ENCODE peak calls at places on chromosomes 1 and 21, in six cellular contexts. X, L, S, I, Z and N are unnamed samples.

GRCh38 chr1:93681095-93681548 is 515 bp downstream of the BCAR3 start:
- DNase-seq in X (peak; percentile 76), L (no peak), S (no peak), I (no peak), Z (no peak), N (no peak)

GRCh38 chr1:40363721-40364120 is 9.8 kb upstream of the SMAP2 start:
- DNase-seq in S (no peak), Z (no peak), L (no peak), X (no peak), I (no peak), N (no peak)

GRCh38 chr1:46687910-46688509 is 16.4 kb downstream of the TEX38 start:
- DNase-seq in Z (no peak), I (no peak), S (no peak), L (no peak), X (no peak), N (no peak)

GRCh38 chr1:16189003-16189402 is 23.4 kb downstream of the ARHGEF19 start:
- DNase-seq in I (no peak), Z (no peak), L (no peak), X (no peak), S (peak; percentile 42), N (peak; percentile 89)

GRCh38 chr1:37794372-37795339 is 1.0 kb downstream of the MANEAL start:
- DNase-seq in X (peak; percentile 76), I (no peak), Z (no peak), L (no peak), S (no peak), N (no peak)

GRCh38 chr1:181086926-181087325 is 1.6 kb upstream of the IER5 start:
- DNase-seq in Z (no peak), I (no peak), L (no peak), X (no peak), S (no peak), N (peak; percentile 73)

GRCh38 chr1:99599678-99600175 is 46.2 kb upstream of the PALMD start:
- DNase-seq in Z (peak; percentile 86), L (no peak), I (no peak), S (peak; percentile 96), X (no peak), N (peak; percentile 7)

GRCh38 chr1:206866062-206866461 is 639 bp downstream of the IL20 start:
- DNase-seq in S (no peak), X (no peak), Z (no peak), L (no peak), I (no peak), N (peak; percentile 47)

GRCh38 chr21:33308586-33309490 is 15.9 kb upstream of the IFNAR1 start:
- DNase-seq in X (peak; percentile 47), S (peak; percentile 51), I (no peak), Z (no peak), L (peak; percentile 98), N (no peak)

GRCh38 chr1:119347858-119348257 is 20.7 kb upstream of the HAO2 start:
- DNase-seq in L (peak; percentile 77), S (no peak), X (no peak), I (no peak), Z (no peak), N (no peak)

GRCh38 chr1:46411010-46411405 is 16.9 kb downstream of the FAAH start:
- DNase-seq in S (no peak), Z (no peak), X (no peak), L (no peak), I (no peak), N (no peak)

GRCh38 chr1:152783095-152783494 is 3.0 kb upstream of the LCE1E start:
- DNase-seq in L (no peak), I (no peak), X (no peak), Z (no peak), S (no peak), N (no peak)

GRCh38 chr1:153140484-153140883 is 10.2 kb downstream of the SPRR2G start:
- DNase-seq in S (no peak), Z (no peak), I (no peak), L (no peak), X (no peak), N (no peak)

GRCh38 chr21:37266515-37267221 is 466 bp downstream of the VPS26C start:
- DNase-seq in Z (peak; percentile 27), I (no peak), X (peak; percentile 57), L (no peak), S (peak; percentile 74), N (peak; percentile 23)

GRCh38 chr1:155981266-155982088 is 3.1 kb upstream of the ARHGEF2 start:
- DNase-seq in I (no peak), X (no peak), L (no peak), Z (peak; percentile 54), S (peak; percentile 78), N (no peak)

GRCh38 chr1:7223334-7224080 is 438.3 kb downstream of the CAMTA1 start:
- DNase-seq in S (no peak), Z (no peak), X (no peak), L (no peak), I (no peak), N (peak; percentile 79)

GRCh38 chr1:150484861-150485260 is 2.4 kb upstream of the TARS2 start:
- DNase-seq in I (no peak), X (no peak), L (no peak), Z (peak; percentile 35), S (peak; percentile 83), N (peak; percentile 53)

GRCh38 chr21:31410763-31411278 is 66.8 kb upstream of the TIAM1 start:
- DNase-seq in Z (no peak), I (no peak), S (no peak), L (no peak), X (no peak), N (no peak)

GRCh38 chr1:150551049-150551783 is 2.0 kb downstream of the ADAMTSL4 start:
- DNase-seq in Z (no peak), L (no peak), X (no peak), I (no peak), S (no peak), N (no peak)

GRCh38 chr1:45677751-45678245 is 8.5 kb downstream of the GPBP1L1 start:
- DNase-seq in X (no peak), S (no peak), L (no peak), I (no peak), Z (no peak), N (no peak)

GRCh38 chr1:63773496-63773814 is 362 bp upstream of the ROR1 start:
- DNase-seq in Z (no peak), X (no peak), L (no peak), I (no peak), S (no peak), N (no peak)

GRCh38 chr1:203521812-203522211 is 27.9 kb downstream of the OPTC start:
- DNase-seq in S (no peak), X (peak; percentile 52), Z (no peak), L (no peak), I (no peak), N (no peak)

GRCh38 chr1:30984167-30984870 is 75.8 kb upstream of the SDC3 start:
- DNase-seq in S (no peak), Z (no peak), I (no peak), X (no peak), L (no peak), N (no peak)

DNA sequence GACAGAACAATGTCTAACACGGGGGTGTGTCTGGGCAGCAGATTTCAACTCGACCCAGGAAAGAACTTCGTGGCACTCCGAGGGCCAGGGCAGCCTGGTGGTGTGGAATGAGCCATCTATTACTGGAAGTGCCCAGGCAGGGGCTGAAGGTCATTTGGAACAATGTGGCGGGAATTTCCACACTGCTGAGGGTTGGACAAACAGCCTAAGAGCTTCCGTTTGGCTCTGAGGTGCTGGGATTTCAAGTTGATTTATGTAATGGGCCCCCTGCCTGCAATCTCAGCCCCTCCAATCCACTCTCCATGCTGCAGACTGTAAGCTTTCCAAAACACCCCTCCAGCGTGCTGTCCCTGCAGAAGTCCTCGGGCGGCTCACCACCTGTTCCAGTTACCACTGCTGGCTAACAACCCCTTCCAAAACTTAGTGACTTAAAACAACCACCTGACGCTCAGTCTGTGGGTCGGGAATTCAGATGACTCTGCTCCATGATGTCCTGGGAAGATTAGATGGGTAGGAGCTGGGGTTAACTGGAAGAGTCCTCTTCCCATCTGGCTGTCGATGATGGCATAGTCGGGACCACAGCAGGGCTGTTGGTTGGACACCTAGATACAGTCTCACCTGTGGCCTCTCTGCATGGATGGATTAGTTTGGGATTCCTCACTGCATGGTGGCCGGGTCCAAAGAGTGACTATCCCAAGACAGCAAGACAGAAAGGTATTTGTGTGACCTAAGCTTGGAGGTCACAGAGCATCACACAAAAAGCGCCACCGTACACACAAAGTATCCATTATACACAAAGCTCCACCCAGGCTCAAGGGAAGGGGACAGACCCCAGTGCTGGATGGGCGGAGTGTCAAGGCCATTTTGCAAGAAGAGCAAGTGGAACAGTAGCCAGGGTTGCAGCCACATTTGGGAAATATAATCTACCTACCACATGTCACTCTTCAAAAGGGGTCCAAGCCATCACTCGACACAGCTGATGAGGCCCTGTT is 89.7 kb upstream of the IFFO2 start:
- DNase-seq in S (no peak), L (no peak), Z (peak; percentile 95), X (peak; percentile 4), I (no peak), N (no peak)
- TF ChIP-seq CHD2 in S (no peak), L (no peak), Z (no peak), X (no peak), I (no peak), N (no peak)

GRCh38 chr1:102715150-102715549 is 393.2 kb downstream of the COL11A1 start:
- DNase-seq in S (no peak), L (no peak), I (no peak), Z (no peak), X (no peak), N (no peak)
- TF ChIP-seq CHD2 in S (no peak), L (no peak), I (no peak), Z (no peak), X (no peak), N (no peak)

GRCh38 chr1:77036560-77036959 is 169.3 kb downstream of the ST6GALNAC5 start:
- DNase-seq in X (no peak), I (no peak), Z (no peak), L (no peak), S (peak; percentile 35), N (no peak)

GRCh38 chr1:77037990-77038389 is 170.7 kb downstream of the ST6GALNAC5 start:
- DNase-seq in I (no peak), X (no peak), Z (no peak), S (no peak), L (no peak), N (no peak)

GRCh38 chr1:77040817-77041216 is 173.5 kb downstream of the ST6GALNAC5 start:
- DNase-seq in Z (no peak), X (no peak), I (no peak), L (no peak), S (no peak), N (no peak)

GRCh38 chr1:77037038-77037437 is 169.8 kb downstream of the ST6GALNAC5 start:
- DNase-seq in S (no peak), I (no peak), X (no peak), Z (no peak), L (no peak), N (no peak)

DNA sequence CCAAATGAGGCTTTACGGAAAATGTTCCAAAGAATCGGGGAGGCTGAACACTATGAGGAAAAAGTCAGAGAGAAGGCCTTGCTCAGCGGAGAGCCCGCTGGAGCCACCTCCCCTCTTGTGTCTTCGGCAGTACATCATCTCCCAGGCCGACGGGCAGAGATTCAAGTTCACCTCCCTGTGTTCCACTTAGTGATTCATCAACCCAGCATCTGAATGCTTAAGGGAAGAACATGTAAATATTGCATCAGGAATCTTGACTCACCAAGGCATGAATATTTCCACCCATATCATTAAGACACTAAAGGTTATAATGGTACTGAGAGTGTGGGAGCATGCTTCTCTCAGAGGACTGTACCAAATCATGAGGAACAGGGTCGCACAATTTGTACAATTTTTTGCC is 172.5 kb downstream of the ST6GALNAC5 start:
- DNase-seq in S (no peak), X (no peak), I (no peak), Z (no peak), L (no peak), N (peak; percentile 87)
- TF ChIP-seq CHD2 in S (no peak), X (no peak), I (no peak), Z (no peak), L (no peak), N (no peak)

GRCh38 chr1:9080704-9081291 is 11.4 kb upstream of the SLC2A5 start:
- DNase-seq in X (no peak), S (no peak), I (no peak), Z (no peak), L (no peak), N (no peak)
- TF ChIP-seq CHD2 in X (no peak), S (no peak), I (no peak), Z (no peak), L (no peak), N (no peak)